ENCODE peak calls at places on chromosomes 1 and 21, in seven cellular contexts. One of them, this sample, is unnamed.

GRCh38 chr1:31788138-31788824 is 24.1 kb upstream of the ADGRB2 start:
- DNase-seq in transverse colon: peak; percentile 96
- DNase-seq in HCT116: peak; percentile 82
- DNase-seq in uterus: peak; percentile 91
- DNase-seq in adrenal gland: peak; percentile 97
- DNase-seq in tibial nerve: peak; percentile 90
- DNase-seq in sigmoid colon: peak; percentile 96
- DNase-seq in this sample: peak; percentile 72

GRCh38 chr1:36755313-36756230 is 272.9 kb upstream of the CSF3R start:
- DNase-seq in transverse colon: no peak
- DNase-seq in tibial nerve: no peak
- DNase-seq in HCT116: no peak
- DNase-seq in adrenal gland: no peak
- DNase-seq in uterus: no peak
- DNase-seq in sigmoid colon: no peak
- DNase-seq in this sample: no peak

GRCh38 chr1:174040387-174040786 is 18.2 kb upstream of the RC3H1 start:
- DNase-seq in uterus: no peak
- DNase-seq in tibial nerve: no peak
- DNase-seq in adrenal gland: peak; percentile 65
- DNase-seq in sigmoid colon: no peak
- DNase-seq in transverse colon: no peak
- DNase-seq in HCT116: peak; percentile 49
- DNase-seq in this sample: peak; percentile 13

GRCh38 chr1:39732730-39733129 is 6.0 kb upstream of the PPIE start:
- DNase-seq in tibial nerve: no peak
- DNase-seq in adrenal gland: no peak
- DNase-seq in HCT116: no peak
- DNase-seq in sigmoid colon: no peak
- DNase-seq in uterus: no peak
- DNase-seq in transverse colon: no peak
- DNase-seq in this sample: no peak

GRCh38 chr1:187045371-187045770 is 216.6 kb downstream of the PLA2G4A start:
- DNase-seq in sigmoid colon: no peak
- DNase-seq in HCT116: no peak
- DNase-seq in transverse colon: no peak
- DNase-seq in tibial nerve: no peak
- DNase-seq in uterus: no peak
- DNase-seq in adrenal gland: no peak
- DNase-seq in this sample: no peak

GRCh38 chr21:28516996-28517592 is 475.6 kb downstream of the LTN1 start:
- DNase-seq in sigmoid colon: peak; percentile 71
- DNase-seq in HCT116: no peak
- DNase-seq in adrenal gland: peak; percentile 70
- DNase-seq in uterus: peak; percentile 36
- DNase-seq in transverse colon: peak; percentile 67
- DNase-seq in tibial nerve: peak; percentile 15
- DNase-seq in this sample: peak; percentile 18

GRCh38 chr1:161511756-161512060 is 6.5 kb downstream of the FCGR2A start:
- DNase-seq in uterus: no peak
- DNase-seq in sigmoid colon: no peak
- DNase-seq in transverse colon: no peak
- DNase-seq in adrenal gland: no peak
- DNase-seq in HCT116: no peak
- DNase-seq in tibial nerve: no peak
- DNase-seq in this sample: no peak

GRCh38 chr21:38804617-38805281 is 980 bp upstream of the ETS2 start:
- DNase-seq in HCT116: peak; percentile 40
- DNase-seq in sigmoid colon: peak; percentile 92
- DNase-seq in tibial nerve: peak; percentile 61
- DNase-seq in transverse colon: peak; percentile 86
- DNase-seq in uterus: peak; percentile 72
- DNase-seq in adrenal gland: peak; percentile 78
- DNase-seq in this sample: peak; percentile 79

GRCh38 chr1:208177656-208178055 is 66.5 kb downstream of the PLXNA2 start:
- DNase-seq in tibial nerve: no peak
- DNase-seq in HCT116: no peak
- DNase-seq in sigmoid colon: no peak
- DNase-seq in uterus: no peak
- DNase-seq in adrenal gland: no peak
- DNase-seq in transverse colon: peak; percentile 79
- DNase-seq in this sample: no peak

GRCh38 chr1:22418852-22419480 is 32.7 kb upstream of the ZBTB40 start:
- DNase-seq in HCT116: no peak
- DNase-seq in sigmoid colon: no peak
- DNase-seq in adrenal gland: no peak
- DNase-seq in transverse colon: no peak
- DNase-seq in tibial nerve: no peak
- DNase-seq in uterus: no peak
- DNase-seq in this sample: no peak

GRCh38 chr21:29639366-29640232 is 300.2 kb downstream of the GRIK1 start:
- DNase-seq in sigmoid colon: no peak
- DNase-seq in tibial nerve: no peak
- DNase-seq in transverse colon: no peak
- DNase-seq in HCT116: no peak
- DNase-seq in adrenal gland: no peak
- DNase-seq in uterus: no peak
- DNase-seq in this sample: no peak

GRCh38 chr1:147585640-147586383 is 44.5 kb downstream of the BCL9 start:
- DNase-seq in tibial nerve: no peak
- DNase-seq in uterus: no peak
- DNase-seq in transverse colon: no peak
- DNase-seq in sigmoid colon: no peak
- DNase-seq in adrenal gland: no peak
- DNase-seq in HCT116: no peak
- DNase-seq in this sample: no peak

GRCh38 chr1:161958425-161958824 is 65.2 kb downstream of the OLFML2B start:
- DNase-seq in transverse colon: no peak
- DNase-seq in uterus: no peak
- DNase-seq in sigmoid colon: no peak
- DNase-seq in adrenal gland: no peak
- DNase-seq in tibial nerve: no peak
- DNase-seq in HCT116: no peak
- DNase-seq in this sample: no peak

DNA sequence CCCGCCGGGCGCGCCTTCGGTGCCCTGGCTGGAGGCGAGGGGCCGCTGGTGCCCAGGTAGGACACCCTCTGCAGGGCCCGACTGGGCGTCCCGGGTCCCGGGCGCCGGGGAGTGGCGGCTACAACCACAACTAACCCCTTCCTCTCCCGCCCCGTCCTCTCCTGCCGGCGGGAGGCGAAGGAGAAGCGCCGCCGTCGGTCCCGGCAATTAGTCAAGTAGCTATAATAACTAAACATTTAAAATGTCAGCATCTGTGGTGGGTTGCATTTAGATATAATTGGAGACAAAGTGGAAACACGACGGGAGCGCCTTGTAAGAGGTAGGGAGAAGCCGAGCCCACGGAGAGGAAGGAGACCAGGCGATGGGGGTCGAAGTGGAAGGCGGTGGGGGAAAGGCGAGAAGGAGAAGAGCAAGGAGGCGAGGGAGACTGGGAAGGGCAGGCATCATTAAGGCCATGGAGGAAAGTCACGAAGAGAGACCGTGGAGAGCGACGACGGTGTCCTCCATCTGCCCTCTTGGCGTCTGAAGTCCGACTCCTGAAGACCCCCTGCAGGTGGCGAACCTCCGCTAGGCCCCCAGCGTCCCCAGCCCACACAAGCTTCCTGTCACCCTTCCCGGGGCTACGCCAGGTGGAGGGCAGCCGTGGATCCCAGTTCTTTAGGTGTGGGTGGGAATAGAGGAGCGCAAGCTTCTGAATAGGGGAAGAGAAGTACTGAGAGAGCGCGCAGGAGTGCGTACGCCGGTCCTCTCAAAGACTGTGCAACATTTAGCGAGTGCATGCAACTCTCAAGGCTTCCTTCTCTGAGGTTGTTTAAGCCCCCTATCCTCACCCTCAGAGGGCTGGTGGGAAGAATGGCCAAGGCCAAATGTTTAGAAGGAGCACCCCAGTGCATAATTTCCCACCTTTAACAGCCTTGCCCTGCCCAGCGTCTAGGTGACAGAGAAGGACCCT is 1.6 kb downstream of the CNIH3 start:
- DNase-seq in transverse colon: no peak
- DNase-seq in sigmoid colon: no peak
- DNase-seq in HCT116: no peak
- DNase-seq in uterus: no peak
- DNase-seq in adrenal gland: no peak
- DNase-seq in tibial nerve: no peak
- DNase-seq in this sample: no peak
- TF ChIP-seq POLR2A in transverse colon: no peak
- TF ChIP-seq POLR2A in sigmoid colon: no peak
- TF ChIP-seq POLR2A in HCT116: no peak
- TF ChIP-seq POLR2A in uterus: no peak
- TF ChIP-seq POLR2A in adrenal gland: no peak
- TF ChIP-seq POLR2A in tibial nerve: no peak
- TF ChIP-seq POLR2A in this sample: no peak

GRCh38 chr1:99975569-99975968 is 5.8 kb downstream of the SLC35A3 start:
- DNase-seq in transverse colon: peak; percentile 48
- DNase-seq in uterus: no peak
- DNase-seq in sigmoid colon: no peak
- DNase-seq in adrenal gland: no peak
- DNase-seq in tibial nerve: no peak
- DNase-seq in HCT116: no peak
- DNase-seq in this sample: no peak
- H3K4me3 ChIP-seq in transverse colon: no peak overlapping the region
- H3K4me3 ChIP-seq in uterus: no peak overlapping the region
- H3K4me3 ChIP-seq in sigmoid colon: no peak overlapping the region
- H3K4me3 ChIP-seq in adrenal gland: no peak overlapping the region
- H3K4me3 ChIP-seq in tibial nerve: no peak overlapping the region
- H3K4me3 ChIP-seq in HCT116: no peak overlapping the region
- H3K4me3 ChIP-seq in this sample: no peak overlapping the region

DNA sequence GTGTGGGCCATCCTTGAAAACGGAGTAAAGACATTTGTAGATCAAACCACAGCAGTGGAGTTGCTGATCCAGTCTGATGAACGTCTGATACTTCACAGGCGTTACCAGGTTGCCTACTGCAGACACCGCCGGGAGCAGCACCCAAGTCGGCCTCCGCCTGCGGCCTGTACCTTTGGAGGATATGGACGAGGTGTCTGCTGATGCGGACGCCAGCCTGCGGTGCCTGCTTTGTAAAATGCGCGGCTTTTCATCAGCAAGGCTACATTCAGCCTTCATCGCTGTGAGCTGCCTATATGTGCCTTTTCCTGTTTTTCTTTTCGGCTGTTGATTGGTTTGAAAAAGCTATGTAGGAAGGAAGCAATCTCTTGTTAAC is 16.0 kb downstream of the SLX9 start:
- DNase-seq in sigmoid colon: no peak
- DNase-seq in transverse colon: no peak
- DNase-seq in adrenal gland: no peak
- DNase-seq in tibial nerve: no peak
- DNase-seq in uterus: no peak
- DNase-seq in HCT116: no peak
- DNase-seq in this sample: no peak
- H3K4me1 ChIP-seq in sigmoid colon: peaks cover 59% of the 10 kb centered on the region
- H3K4me1 ChIP-seq in transverse colon: peaks cover 18% of the 10 kb centered on the region
- H3K4me1 ChIP-seq in adrenal gland: peaks cover 14% of the 10 kb centered on the region
- H3K4me1 ChIP-seq in tibial nerve: peaks cover 29% of the 10 kb centered on the region
- H3K4me1 ChIP-seq in uterus: peaks cover 10% of the 10 kb centered on the region
- H3K4me1 ChIP-seq in HCT116: no peaks in the 10 kb centered on the region
- H3K4me1 ChIP-seq in this sample: peaks cover 58% of the 10 kb centered on the region

DNA sequence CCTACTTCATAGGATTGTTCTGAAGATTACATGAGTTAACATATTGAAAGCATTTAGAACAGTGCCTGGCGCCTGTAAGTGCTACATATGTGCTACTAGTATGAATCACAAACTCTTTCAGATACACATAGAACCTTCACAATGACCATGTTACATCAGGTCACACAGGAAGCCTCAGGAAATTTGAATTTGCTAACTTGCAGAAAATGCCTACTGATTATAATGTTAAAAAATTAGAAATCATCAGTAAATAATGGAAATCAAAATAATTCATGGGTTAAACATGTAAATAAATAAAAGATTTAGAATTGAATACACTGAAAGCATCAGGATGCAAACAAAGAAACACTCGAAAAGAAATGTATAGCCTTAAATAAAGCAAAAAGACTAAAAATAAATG is 94.9 kb downstream of the SPAG17 start:
- DNase-seq in uterus: no peak
- DNase-seq in adrenal gland: no peak
- DNase-seq in transverse colon: no peak
- DNase-seq in HCT116: no peak
- DNase-seq in tibial nerve: no peak
- DNase-seq in sigmoid colon: no peak
- DNase-seq in this sample: no peak
- TF ChIP-seq POLR2A in uterus: no peak
- TF ChIP-seq POLR2A in adrenal gland: no peak
- TF ChIP-seq POLR2A in transverse colon: no peak
- TF ChIP-seq POLR2A in HCT116: no peak
- TF ChIP-seq POLR2A in tibial nerve: no peak
- TF ChIP-seq POLR2A in sigmoid colon: no peak
- TF ChIP-seq POLR2A in this sample: no peak

DNA sequence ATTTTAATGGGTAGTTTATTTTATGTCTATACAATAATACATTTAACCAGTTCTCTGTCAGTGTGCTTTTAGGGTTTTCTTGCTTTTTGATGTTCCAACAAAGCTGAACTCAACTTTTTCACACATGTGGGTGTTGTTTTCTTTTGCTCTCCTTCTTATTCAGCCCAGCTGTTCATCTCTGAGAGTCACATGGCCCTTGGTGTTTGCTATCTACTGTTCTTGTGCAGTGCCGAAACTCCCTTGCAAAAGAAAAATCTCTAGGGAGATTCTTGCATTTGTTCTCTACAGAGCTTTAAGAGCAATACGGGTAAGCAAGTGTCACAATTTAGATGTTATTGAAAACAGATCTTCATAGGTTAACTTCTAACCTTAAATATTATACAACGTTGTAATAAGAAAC is 281.1 kb upstream of the CXADR start:
- DNase-seq in adrenal gland: no peak
- DNase-seq in sigmoid colon: no peak
- DNase-seq in tibial nerve: no peak
- DNase-seq in transverse colon: no peak
- DNase-seq in uterus: peak; percentile 52
- DNase-seq in HCT116: no peak
- DNase-seq in this sample: no peak
- H3K4me3 ChIP-seq in adrenal gland: no peak overlapping the region
- H3K4me3 ChIP-seq in sigmoid colon: no peak overlapping the region
- H3K4me3 ChIP-seq in tibial nerve: no peak overlapping the region
- H3K4me3 ChIP-seq in transverse colon: no peak overlapping the region
- H3K4me3 ChIP-seq in uterus: no peak overlapping the region
- H3K4me3 ChIP-seq in HCT116: no peak overlapping the region
- H3K4me3 ChIP-seq in this sample: no peak overlapping the region

GRCh38 chr1:166489356-166489669 is 322.5 kb upstream of the FAM78B start:
- DNase-seq in HCT116: no peak
- DNase-seq in uterus: no peak
- DNase-seq in tibial nerve: no peak
- DNase-seq in transverse colon: no peak
- DNase-seq in sigmoid colon: no peak
- DNase-seq in adrenal gland: no peak
- DNase-seq in this sample: no peak

GRCh38 chr1:166488327-166488726 is 321.5 kb upstream of the FAM78B start:
- DNase-seq in tibial nerve: no peak
- DNase-seq in sigmoid colon: no peak
- DNase-seq in transverse colon: no peak
- DNase-seq in HCT116: no peak
- DNase-seq in uterus: no peak
- DNase-seq in adrenal gland: no peak
- DNase-seq in this sample: no peak

GRCh38 chr1:166484871-166485270 is 318.1 kb upstream of the FAM78B start:
- DNase-seq in uterus: no peak
- DNase-seq in HCT116: no peak
- DNase-seq in tibial nerve: no peak
- DNase-seq in adrenal gland: no peak
- DNase-seq in transverse colon: no peak
- DNase-seq in sigmoid colon: no peak
- DNase-seq in this sample: no peak

GRCh38 chr1:166485620-166486019 is 318.8 kb upstream of the FAM78B start:
- DNase-seq in uterus: no peak
- DNase-seq in adrenal gland: no peak
- DNase-seq in transverse colon: no peak
- DNase-seq in HCT116: no peak
- DNase-seq in tibial nerve: no peak
- DNase-seq in sigmoid colon: no peak
- DNase-seq in this sample: no peak

GRCh38 chr1:166484471-166484870 is 317.7 kb upstream of the FAM78B start:
- DNase-seq in adrenal gland: no peak
- DNase-seq in HCT116: no peak
- DNase-seq in transverse colon: no peak
- DNase-seq in tibial nerve: no peak
- DNase-seq in uterus: no peak
- DNase-seq in sigmoid colon: no peak
- DNase-seq in this sample: no peak
- H3K4me1 ChIP-seq in adrenal gland: no peaks in the 10 kb centered on the region
- H3K4me1 ChIP-seq in HCT116: peaks cover 2% of the 10 kb centered on the region
- H3K4me1 ChIP-seq in transverse colon: no peaks in the 10 kb centered on the region
- H3K4me1 ChIP-seq in tibial nerve: no peaks in the 10 kb centered on the region
- H3K4me1 ChIP-seq in uterus: no peaks in the 10 kb centered on the region
- H3K4me1 ChIP-seq in sigmoid colon: no peaks in the 10 kb centered on the region
- H3K4me1 ChIP-seq in this sample: no peaks in the 10 kb centered on the region